ENCODE peak calls at places on chromosomes 7 and 10, in seven cellular contexts. One of them, this sample, is unnamed.

GRCh38 chr10:131667561-131667960 is 233.2 kb upstream of the PPP2R2D start:
- DNase-seq in testis: no peak
- DNase-seq in transverse colon: no peak
- DNase-seq in neural progenitor cell: no peak
- DNase-seq in adrenal gland: no peak
- DNase-seq in cardiac muscle cell: no peak
- DNase-seq in left lung: peak; percentile 57
- DNase-seq in this sample: no peak

GRCh38 chr7:17178562-17178961 is 119.9 kb upstream of the AHR start:
- DNase-seq in neural progenitor cell: no peak
- DNase-seq in testis: no peak
- DNase-seq in transverse colon: no peak
- DNase-seq in left lung: no peak
- DNase-seq in cardiac muscle cell: no peak
- DNase-seq in adrenal gland: no peak
- DNase-seq in this sample: no peak

GRCh38 chr7:35257251-35258124 is 3.6 kb upstream of the TBX20 start:
- DNase-seq in testis: peak; percentile 19
- DNase-seq in neural progenitor cell: peak; percentile 71
- DNase-seq in transverse colon: no peak
- DNase-seq in left lung: no peak
- DNase-seq in adrenal gland: no peak
- DNase-seq in cardiac muscle cell: peak; percentile 60
- DNase-seq in this sample: no peak

GRCh38 chr10:71512794-71513379 is 116.2 kb downstream of the CDH23 start:
- DNase-seq in neural progenitor cell: no peak
- DNase-seq in testis: no peak
- DNase-seq in cardiac muscle cell: peak; percentile 56
- DNase-seq in left lung: no peak
- DNase-seq in adrenal gland: no peak
- DNase-seq in transverse colon: no peak
- DNase-seq in this sample: no peak

GRCh38 chr7:130841416-130841815 is 107.4 kb upstream of the KLF14 start:
- DNase-seq in testis: no peak
- DNase-seq in transverse colon: no peak
- DNase-seq in adrenal gland: no peak
- DNase-seq in cardiac muscle cell: no peak
- DNase-seq in left lung: no peak
- DNase-seq in neural progenitor cell: no peak
- DNase-seq in this sample: no peak

GRCh38 chr7:7212612-7213011 is 30.3 kb downstream of the C1GALT1 start:
- DNase-seq in adrenal gland: no peak
- DNase-seq in cardiac muscle cell: no peak
- DNase-seq in testis: no peak
- DNase-seq in transverse colon: no peak
- DNase-seq in neural progenitor cell: peak; percentile 32
- DNase-seq in left lung: no peak
- DNase-seq in this sample: no peak

GRCh38 chr7:80232969-80233724 is 98.5 kb downstream of the GNAI1 start:
- DNase-seq in cardiac muscle cell: no peak
- DNase-seq in adrenal gland: no peak
- DNase-seq in testis: no peak
- DNase-seq in transverse colon: no peak
- DNase-seq in neural progenitor cell: no peak
- DNase-seq in left lung: no peak
- DNase-seq in this sample: no peak

GRCh38 chr10:69428138-69428537 is 11.4 kb upstream of the TACR2 start:
- DNase-seq in neural progenitor cell: no peak
- DNase-seq in left lung: no peak
- DNase-seq in adrenal gland: no peak
- DNase-seq in cardiac muscle cell: peak; percentile 29
- DNase-seq in transverse colon: no peak
- DNase-seq in testis: no peak
- DNase-seq in this sample: no peak

GRCh38 chr10:132141076-132141475 is 45.7 kb upstream of the DPYSL4 start:
- DNase-seq in neural progenitor cell: no peak
- DNase-seq in testis: no peak
- DNase-seq in transverse colon: no peak
- DNase-seq in cardiac muscle cell: no peak
- DNase-seq in adrenal gland: no peak
- DNase-seq in left lung: peak; percentile 64
- DNase-seq in this sample: no peak

GRCh38 chr7:131284702-131285419 is 42.8 kb upstream of the MKLN1 start:
- DNase-seq in neural progenitor cell: peak; percentile 54
- DNase-seq in left lung: no peak
- DNase-seq in transverse colon: no peak
- DNase-seq in adrenal gland: no peak
- DNase-seq in testis: peak; percentile 77
- DNase-seq in cardiac muscle cell: no peak
- DNase-seq in this sample: no peak

GRCh38 chr7:33814400-33814799 is 90.9 kb upstream of the BMPER start:
- DNase-seq in neural progenitor cell: no peak
- DNase-seq in adrenal gland: no peak
- DNase-seq in transverse colon: no peak
- DNase-seq in testis: no peak
- DNase-seq in left lung: no peak
- DNase-seq in cardiac muscle cell: no peak
- DNase-seq in this sample: no peak

GRCh38 chr7:92707435-92707834 is 117.2 kb upstream of the FAM133B start:
- DNase-seq in left lung: no peak
- DNase-seq in cardiac muscle cell: no peak
- DNase-seq in adrenal gland: no peak
- DNase-seq in transverse colon: no peak
- DNase-seq in testis: no peak
- DNase-seq in neural progenitor cell: no peak
- DNase-seq in this sample: no peak

GRCh38 chr10:112525215-112525614 is 78.2 kb downstream of the VTI1A start:
- DNase-seq in left lung: no peak
- DNase-seq in cardiac muscle cell: no peak
- DNase-seq in transverse colon: no peak
- DNase-seq in neural progenitor cell: no peak
- DNase-seq in testis: no peak
- DNase-seq in adrenal gland: no peak
- DNase-seq in this sample: no peak

GRCh38 chr7:114928060-114928459 is 6.2 kb downstream of the MDFIC start:
- DNase-seq in left lung: no peak
- DNase-seq in testis: no peak
- DNase-seq in neural progenitor cell: no peak
- DNase-seq in adrenal gland: no peak
- DNase-seq in cardiac muscle cell: no peak
- DNase-seq in transverse colon: no peak
- DNase-seq in this sample: no peak

GRCh38 chr7:128356546-128357365 is 4.7 kb downstream of the PRRT4 start:
- DNase-seq in cardiac muscle cell: peak; percentile 21
- DNase-seq in transverse colon: no peak
- DNase-seq in adrenal gland: no peak
- DNase-seq in testis: no peak
- DNase-seq in neural progenitor cell: no peak
- DNase-seq in left lung: no peak
- DNase-seq in this sample: no peak

GRCh38 chr10:93088466-93088865 is 14.8 kb downstream of the CYP26A1 start:
- DNase-seq in cardiac muscle cell: no peak
- DNase-seq in left lung: no peak
- DNase-seq in neural progenitor cell: no peak
- DNase-seq in adrenal gland: no peak
- DNase-seq in testis: no peak
- DNase-seq in transverse colon: no peak
- DNase-seq in this sample: no peak

GRCh38 chr7:115087437-115087836 is 165.5 kb downstream of the MDFIC start:
- DNase-seq in cardiac muscle cell: peak; percentile 15
- DNase-seq in adrenal gland: peak; percentile 49
- DNase-seq in testis: no peak
- DNase-seq in transverse colon: no peak
- DNase-seq in neural progenitor cell: no peak
- DNase-seq in left lung: no peak
- DNase-seq in this sample: no peak

GRCh38 chr7:9036080-9036479 is 602.7 kb downstream of the NXPH1 start:
- DNase-seq in neural progenitor cell: no peak
- DNase-seq in cardiac muscle cell: no peak
- DNase-seq in left lung: no peak
- DNase-seq in adrenal gland: no peak
- DNase-seq in testis: no peak
- DNase-seq in transverse colon: no peak
- DNase-seq in this sample: no peak

GRCh38 chr7:2059964-2060700 is 172.6 kb downstream of the MAD1L1 start:
- DNase-seq in cardiac muscle cell: no peak
- DNase-seq in left lung: no peak
- DNase-seq in transverse colon: no peak
- DNase-seq in adrenal gland: no peak
- DNase-seq in neural progenitor cell: no peak
- DNase-seq in testis: no peak
- DNase-seq in this sample: no peak

GRCh38 chr7:27677912-27678612 is 15.4 kb upstream of the HIBADH start:
- DNase-seq in cardiac muscle cell: no peak
- DNase-seq in left lung: no peak
- DNase-seq in adrenal gland: no peak
- DNase-seq in testis: no peak
- DNase-seq in transverse colon: peak; percentile 21
- DNase-seq in neural progenitor cell: no peak
- DNase-seq in this sample: no peak

DNA sequence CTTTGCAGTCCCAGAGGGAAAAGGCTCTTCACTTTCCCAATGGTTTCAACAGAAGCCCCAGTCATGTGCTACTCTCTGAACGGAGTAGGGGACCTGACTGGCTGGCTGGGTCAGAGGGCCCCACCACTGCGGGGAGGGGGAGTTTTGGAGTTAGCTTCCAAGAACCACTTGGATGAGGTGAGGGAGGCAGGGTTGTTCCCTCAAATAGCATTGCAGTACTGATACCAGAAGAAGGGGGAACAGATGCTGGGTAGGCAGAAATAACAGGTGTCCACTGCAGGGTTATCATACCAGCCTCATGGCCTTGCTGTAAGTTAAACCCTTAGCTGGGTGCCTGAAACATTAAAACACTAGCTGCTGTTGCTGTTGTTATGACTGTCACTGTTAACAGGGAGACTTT is 131.3 kb downstream of the UBE2H start:
- DNase-seq in left lung: no peak
- DNase-seq in neural progenitor cell: no peak
- DNase-seq in transverse colon: no peak
- DNase-seq in cardiac muscle cell: peak; percentile 56
- DNase-seq in testis: no peak
- DNase-seq in adrenal gland: no peak
- DNase-seq in this sample: no peak
- TF ChIP-seq CTCF in left lung: no peak
- TF ChIP-seq CTCF in neural progenitor cell: no peak
- TF ChIP-seq CTCF in transverse colon: no peak
- TF ChIP-seq CTCF in cardiac muscle cell: no peak
- TF ChIP-seq CTCF in testis: no peak
- TF ChIP-seq CTCF in adrenal gland: no peak
- TF ChIP-seq CTCF in this sample: no peak

DNA sequence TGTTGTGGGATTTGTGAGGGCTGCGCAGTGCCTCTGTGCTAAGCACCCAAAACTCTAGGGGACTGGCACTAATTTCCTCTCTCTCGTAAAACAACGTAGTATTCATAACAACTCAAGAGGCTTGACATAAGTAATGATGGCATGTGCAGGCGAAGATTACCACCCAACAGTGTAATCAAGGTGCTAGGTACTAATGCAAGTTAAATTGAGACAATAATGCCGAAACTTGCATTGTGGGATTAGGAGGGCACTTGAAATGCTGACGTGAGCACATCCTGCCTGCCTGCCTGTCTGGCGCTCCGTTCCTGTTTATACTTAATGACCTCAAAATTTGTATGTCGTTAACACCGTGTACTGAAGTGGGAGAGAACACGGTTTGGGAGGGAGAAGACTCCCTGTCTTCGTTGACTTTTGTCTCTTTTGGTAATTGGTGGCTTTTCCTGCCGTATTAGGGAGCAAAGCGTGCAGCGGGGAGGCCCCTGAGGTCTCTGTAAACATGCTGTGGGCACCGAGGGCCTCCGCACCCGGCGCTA is 139.0 kb downstream of the MGMT start:
- DNase-seq in cardiac muscle cell: no peak
- DNase-seq in transverse colon: peak; percentile 27
- DNase-seq in adrenal gland: no peak
- DNase-seq in neural progenitor cell: no peak
- DNase-seq in testis: no peak
- DNase-seq in left lung: peak; percentile 48
- DNase-seq in this sample: peak; percentile 46
- H3K4me3 ChIP-seq in cardiac muscle cell: no peak overlapping the region
- H3K4me3 ChIP-seq in transverse colon: no peak overlapping the region
- H3K4me3 ChIP-seq in adrenal gland: no peak overlapping the region
- H3K4me3 ChIP-seq in neural progenitor cell: no peak overlapping the region
- H3K4me3 ChIP-seq in testis: no peak overlapping the region
- H3K4me3 ChIP-seq in left lung: no peak overlapping the region
- H3K4me3 ChIP-seq in this sample: peak overlapping the region; percentile 41

GRCh38 chr7:6123843-6124242 is 92.7 kb downstream of the ANKRD61 start:
- DNase-seq in transverse colon: no peak
- DNase-seq in adrenal gland: no peak
- DNase-seq in cardiac muscle cell: no peak
- DNase-seq in testis: no peak
- DNase-seq in neural progenitor cell: no peak
- DNase-seq in left lung: no peak
- DNase-seq in this sample: no peak

GRCh38 chr7:6116216-6116615 is 85.0 kb downstream of the ANKRD61 start:
- DNase-seq in transverse colon: no peak
- DNase-seq in cardiac muscle cell: no peak
- DNase-seq in neural progenitor cell: no peak
- DNase-seq in adrenal gland: no peak
- DNase-seq in left lung: no peak
- DNase-seq in testis: no peak
- DNase-seq in this sample: no peak

GRCh38 chr7:6117533-6117932 is 86.4 kb downstream of the ANKRD61 start:
- DNase-seq in transverse colon: no peak
- DNase-seq in testis: no peak
- DNase-seq in left lung: no peak
- DNase-seq in adrenal gland: no peak
- DNase-seq in cardiac muscle cell: no peak
- DNase-seq in neural progenitor cell: no peak
- DNase-seq in this sample: no peak

GRCh38 chr7:6127129-6127490 is 95.9 kb downstream of the ANKRD61 start:
- DNase-seq in neural progenitor cell: no peak
- DNase-seq in adrenal gland: no peak
- DNase-seq in left lung: no peak
- DNase-seq in transverse colon: no peak
- DNase-seq in cardiac muscle cell: no peak
- DNase-seq in testis: no peak
- DNase-seq in this sample: no peak

GRCh38 chr7:6121141-6121540 is 90.0 kb downstream of the ANKRD61 start:
- DNase-seq in cardiac muscle cell: no peak
- DNase-seq in testis: no peak
- DNase-seq in adrenal gland: no peak
- DNase-seq in transverse colon: no peak
- DNase-seq in left lung: no peak
- DNase-seq in neural progenitor cell: no peak
- DNase-seq in this sample: no peak
- H3K36me3 ChIP-seq in cardiac muscle cell: peaks cover 18% of the 10 kb centered on the region
- H3K36me3 ChIP-seq in testis: no peaks in the 10 kb centered on the region
- H3K36me3 ChIP-seq in adrenal gland: no peaks in the 10 kb centered on the region
- H3K36me3 ChIP-seq in transverse colon: peaks cover 45% of the 10 kb centered on the region
- H3K36me3 ChIP-seq in left lung: peaks cover 91% of the 10 kb centered on the region
- H3K36me3 ChIP-seq in neural progenitor cell: peaks cover 5% of the 10 kb centered on the region
- H3K36me3 ChIP-seq in this sample: peaks cover 16% of the 10 kb centered on the region

DNA sequence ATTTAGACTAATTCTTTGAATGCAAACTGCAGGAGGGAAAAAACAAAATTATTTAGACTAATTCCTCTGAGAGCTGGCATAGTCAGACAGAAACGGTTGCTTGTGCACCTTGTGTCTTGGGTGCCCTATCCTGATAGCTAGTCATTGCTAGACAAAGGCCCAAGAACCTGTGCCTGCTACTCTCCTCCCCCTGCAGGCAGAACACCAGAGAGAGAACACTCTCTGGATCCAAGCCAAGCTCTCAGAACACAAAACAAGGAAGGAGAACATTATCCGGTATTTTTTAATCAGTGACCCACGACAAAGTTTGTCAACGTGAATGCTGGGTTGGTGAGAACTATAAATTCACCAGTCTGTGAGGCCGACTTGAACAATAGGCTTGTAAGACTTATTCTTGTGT is 18.9 kb upstream of the PPP1R9A start:
- DNase-seq in transverse colon: peak; percentile 19
- DNase-seq in adrenal gland: peak; percentile 22
- DNase-seq in testis: peak; percentile 55
- DNase-seq in cardiac muscle cell: peak; percentile 5
- DNase-seq in left lung: no peak
- DNase-seq in neural progenitor cell: no peak
- DNase-seq in this sample: no peak
- TF ChIP-seq CTCF in transverse colon: peak; percentile 20
- TF ChIP-seq CTCF in adrenal gland: peak; percentile 10
- TF ChIP-seq CTCF in testis: peak; percentile 12
- TF ChIP-seq CTCF in cardiac muscle cell: peak; percentile 30
- TF ChIP-seq CTCF in left lung: peak; percentile 13
- TF ChIP-seq CTCF in neural progenitor cell: no peak
- TF ChIP-seq CTCF in this sample: no peak

This sample was measured in GM06990.